ENCODE peak calls at places on chromosomes 13 and 19, in seven cellular contexts. L, O, Y, E, Z, V and H are unnamed samples. For H3K9me3, the result is how much of the 10 kb centered on the place peaks cover.

GRCh38 chr13:110323986-110324749 is 17.1 kb downstream of the COL4A2 start:
- DNase-seq in E (no peak), Y (no peak), Z (no peak), V (no peak), L (no peak), O (no peak), H (no peak)

GRCh38 chr19:16073988-16074387 is 2.3 kb upstream of the TPM4 start:
- DNase-seq in L (no peak), E (no peak), Z (no peak), O (no peak), V (no peak), Y (peak), H (no peak)

GRCh38 chr13:97222934-97223710 is 989 bp downstream of the MBNL2 start:
- DNase-seq in L (no peak), V (no peak), E (no peak), Y (no peak), O (no peak), Z (no peak), H (no peak)

GRCh38 chr19:813359-814107 is 8.2 kb downstream of the PLPPR3 start:
- DNase-seq in Z (no peak), L (no peak), E (no peak), Y (peak), O (no peak), V (no peak), H (no peak)

GRCh38 chr19:42239544-42240220 is 2.7 kb downstream of the GSK3A start:
- DNase-seq in V (no peak), Z (no peak), Y (no peak), L (no peak), O (no peak), E (no peak), H (no peak)

GRCh38 chr13:73673931-73674330 is 460.3 kb downstream of the KLF12 start:
- DNase-seq in L (no peak), E (no peak), Y (no peak), O (no peak), V (no peak), Z (no peak), H (no peak)

GRCh38 chr13:30204564-30204963 is 102.8 kb downstream of the KATNAL1 start:
- DNase-seq in V (no peak), L (no peak), O (no peak), E (no peak), Y (no peak), Z (no peak), H (no peak)

GRCh38 chr19:48059331-48059730 is 15.5 kb upstream of the CABP5 start:
- DNase-seq in L (no peak), Z (no peak), V (no peak), O (no peak), E (no peak), Y (no peak), H (no peak)

GRCh38 chr13:99522288-99522687 is 21.0 kb downstream of the TM9SF2 start:
- DNase-seq in Y (no peak), L (no peak), O (no peak), E (no peak), Z (no peak), V (no peak), H (no peak)

GRCh38 chr19:17751103-17751911 is at the start of gene FCHO1:
- DNase-seq in Z (no peak), E (no peak), O (no peak), V (no peak), L (peak), Y (peak), H (no peak)

GRCh38 chr13:64723735-64724134 is 2506.4 kb downstream of the PCDH9 start:
- DNase-seq in E (peak), V (peak), Z (peak), L (no peak), O (peak), Y (no peak), H (no peak)

GRCh38 chr19:34254552-34255432 is at the start of gene GARRE1:
- DNase-seq in V (peak), L (peak), Y (peak), O (peak), Z (peak), E (no peak), H (peak)

GRCh38 chr13:88153353-88153752 is 482.2 kb downstream of the SLITRK5 start:
- DNase-seq in V (no peak), Z (no peak), E (no peak), Y (no peak), O (no peak), L (no peak), H (no peak)

DNA sequence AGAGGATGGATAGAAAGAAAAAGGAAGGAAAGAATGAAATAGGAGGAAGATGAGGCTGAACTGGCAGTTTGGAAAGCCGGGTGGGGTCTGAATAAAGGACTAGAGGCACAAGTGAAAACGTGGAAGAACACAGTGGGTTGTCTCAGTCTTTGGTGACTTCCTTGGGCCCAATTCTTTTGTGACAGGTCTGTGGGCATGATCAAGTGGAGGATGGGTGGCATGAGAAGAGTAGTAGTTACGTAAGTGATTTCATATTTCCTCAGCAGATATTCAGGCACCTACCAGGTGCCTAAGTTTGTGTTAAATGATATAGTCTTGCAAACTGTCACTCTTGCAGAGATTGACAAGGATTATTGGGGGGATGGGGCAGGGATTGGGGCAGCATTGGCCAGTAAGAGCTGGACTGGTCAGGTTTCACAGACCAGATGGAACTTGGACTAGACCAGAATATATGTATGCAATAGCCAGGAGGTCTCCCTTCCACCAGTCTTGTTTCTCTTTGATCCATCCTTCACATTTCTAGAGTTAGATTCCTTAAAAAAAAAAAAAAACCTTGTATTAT is 2.7 kb downstream of the TPP2 start:
- DNase-seq in O (no peak), E (no peak), Y (peak), Z (no peak), L (no peak), V (no peak), H (no peak)
- H3K9me3 ChIP-seq in O (under half), E (under half), Y (under half), Z (under half), L (under half), V (under half), H (under half)

GRCh38 chr19:29665215-29665825 is at the start of gene PLEKHF1:
- DNase-seq in Z (peak), E (no peak), L (peak), V (peak), O (peak), Y (peak), H (peak)
- TF ChIP-seq CTCF in Z (no peak), E (no peak), L (no peak), V (no peak), O (no peak), Y (no peak), H (no peak)

GRCh38 chr13:59527500-59527899 is 636.2 kb downstream of the DIAPH3 start:
- DNase-seq in Z (no peak), E (no peak), Y (no peak), O (no peak), L (no peak), V (no peak), H (no peak)
- H3K4me3 ChIP-seq in Z (no peak), E (no peak), Y (no peak), O (no peak), L (no peak), V (no peak), H (no peak)

DNA sequence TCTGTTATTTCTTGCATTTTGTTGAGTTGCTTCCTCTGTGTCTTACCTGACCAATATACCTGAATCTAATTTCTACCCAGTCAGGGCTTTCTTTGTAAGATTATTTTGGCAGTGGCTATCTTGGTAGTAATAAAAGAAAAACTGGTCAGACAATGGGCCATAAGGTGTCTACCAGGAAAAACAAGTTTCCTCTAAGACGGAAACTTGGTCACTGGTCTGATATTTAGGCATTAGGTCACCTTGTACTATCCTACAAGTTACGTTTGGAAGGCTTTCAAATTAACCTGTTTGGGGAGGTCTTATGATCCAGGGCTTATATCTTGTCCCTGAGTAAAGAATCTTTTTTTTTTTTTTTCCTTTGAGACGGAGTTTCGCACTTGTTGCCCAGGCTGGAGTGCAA is 9.2 kb downstream of the ZNF823 start:
- DNase-seq in O (no peak), V (no peak), Z (no peak), Y (no peak), E (no peak), L (no peak), H (no peak)
- H3K9me3 ChIP-seq in O (under half), V (under half), Z (under half), Y (under half), E (under half), L (under half), H (under half)

DNA sequence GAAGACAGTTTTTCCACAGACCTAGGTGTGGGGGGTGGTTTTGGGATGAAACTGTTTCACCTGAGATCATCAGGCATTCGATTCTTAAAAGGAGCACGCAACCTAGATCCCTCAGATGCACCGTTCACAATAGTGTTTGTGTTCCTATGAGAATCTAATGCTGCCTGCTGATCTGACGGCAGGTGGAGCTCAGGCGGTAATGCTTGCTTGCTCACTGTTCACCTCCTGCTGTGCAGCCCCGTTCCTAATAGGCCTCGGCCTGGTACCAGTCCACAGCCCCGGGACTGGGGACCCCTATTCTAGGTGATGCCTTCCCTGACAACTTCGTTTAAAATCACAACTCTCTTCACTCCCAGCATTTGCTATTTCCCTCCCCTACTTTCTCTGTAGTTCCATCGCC is 149.6 kb downstream of the IER2 start:
- DNase-seq in O (no peak), L (no peak), E (no peak), V (no peak), Y (no peak), Z (no peak), H (no peak)
- TF ChIP-seq CTCF in O (no peak), L (no peak), E (no peak), V (no peak), Y (no peak), Z (no peak), H (no peak)

GRCh38 chr19:3605361-3605760 is 1.3 kb downstream of the TBXA2R start:
- DNase-seq in L (no peak), O (no peak), E (no peak), V (no peak), Z (no peak), Y (no peak), H (no peak)
- H3K4me3 ChIP-seq in L (no peak), O (no peak), E (no peak), V (no peak), Z (no peak), Y (peak), H (no peak)